ENCODE peak calls at places on chromosomes 4 and X, in eight cellular contexts. U is SW480, I is HFF-Myc, R is ureter, V is GM03348, D is fibroblast of the conjunctiva, K is GM23248, B is RCC 7860. T is an unnamed sample.

GRCh38 chr4:105092768-105093167 is 53.9 kb upstream of the TET2 start:
- DNase-seq in R (no peak), I (no peak), D (no peak), V (peak), B (no peak), U (no peak), K (peak), T (no peak)

GRCh38 chrX:11967986-11968385 is 170.3 kb upstream of the FRMPD4 start:
- DNase-seq in K (no peak), B (no peak), V (no peak), I (no peak), R (no peak), D (no peak), U (no peak), T (no peak)

GRCh38 chr4:90027565-90027964 is 99.6 kb upstream of the CCSER1 start:
- DNase-seq in D (no peak), I (no peak), U (no peak), B (no peak), R (no peak), V (no peak), K (no peak), T (no peak)

GRCh38 chr4:128516568-128516967 is 229.0 kb upstream of the PGRMC2 start:
- DNase-seq in K (peak), B (no peak), D (peak), R (no peak), I (peak), U (no peak), V (peak), T (no peak)

GRCh38 chr4:108794136-108794535 is 31.3 kb upstream of the ETNPPL start:
- DNase-seq in R (no peak), K (peak), I (no peak), D (no peak), B (no peak), V (peak), U (no peak), T (no peak)

GRCh38 chrX:136497556-136498048 is at the start of gene HTATSF1:
- DNase-seq in B (no peak), D (no peak), U (peak), R (no peak), I (no peak), V (no peak), K (no peak), T (no peak)

GRCh38 chr4:142161093-142161492 is 524.7 kb downstream of the IL15 start:
- DNase-seq in U (no peak), R (no peak), I (no peak), K (no peak), B (no peak), V (no peak), D (no peak), T (no peak)

GRCh38 chr4:682490-683172 is 6.3 kb downstream of the SLC49A3 start:
- DNase-seq in D (no peak), U (no peak), K (no peak), R (peak), B (no peak), I (no peak), V (no peak), T (no peak)

GRCh38 chr4:37936889-37937498 is 23.2 kb upstream of the PTTG2 start:
- DNase-seq in U (no peak), D (no peak), R (no peak), K (no peak), V (no peak), I (no peak), B (no peak), T (no peak)

GRCh38 chrX:44483965-44484606 is 58.6 kb downstream of the FUNDC1 start:
- DNase-seq in I (no peak), K (peak), V (no peak), B (no peak), U (no peak), D (no peak), R (no peak), T (no peak)

GRCh38 chrX:119755981-119756533 is 2.3 kb upstream of the SOWAHD start:
- DNase-seq in D (no peak), R (no peak), K (no peak), B (no peak), U (no peak), I (no peak), V (no peak), T (peak)

GRCh38 chr4:99404595-99405287 is 30.4 kb downstream of the ADH7 start:
- DNase-seq in K (peak), R (no peak), B (peak), I (peak), D (peak), V (peak), U (peak), T (peak)

GRCh38 chr4:77120888-77121508 is 36.0 kb upstream of the CCNG2 start:
- DNase-seq in I (no peak), K (peak), V (peak), D (no peak), R (no peak), B (no peak), U (no peak), T (no peak)

GRCh38 chr4:168615294-168615693 is 118.4 kb downstream of the PALLD start:
- DNase-seq in R (no peak), D (no peak), K (peak), V (peak), B (peak), U (no peak), I (no peak), T (no peak)

GRCh38 chr4:56870927-56871326 is 36.8 kb upstream of the REST start:
- DNase-seq in B (no peak), V (peak), D (peak), U (no peak), R (no peak), K (peak), I (peak), T (no peak)

GRCh38 chrX:47643926-47644325 is 6.4 kb downstream of the ELK1 start:
- DNase-seq in U (no peak), D (peak), K (peak), I (no peak), B (no peak), V (peak), R (no peak), T (no peak)

GRCh38 chrX:19904778-19905367 is 17.5 kb upstream of the SH3KBP1 start:
- DNase-seq in D (peak), R (no peak), K (peak), U (peak), V (peak), B (peak), I (no peak), T (peak)

GRCh38 chr4:52997132-52997416 is 135.0 kb downstream of the RASL11B start:
- DNase-seq in B (no peak), V (no peak), D (no peak), K (no peak), U (no peak), R (no peak), I (no peak), T (no peak)

GRCh38 chr4:182065255-182065654 is 177.9 kb upstream of the TENM3 start:
- DNase-seq in D (no peak), K (no peak), I (no peak), U (no peak), R (no peak), B (no peak), V (no peak), T (no peak)

GRCh38 chrX:108736509-108737479 is at the start of gene IRS4:
- DNase-seq in I (no peak), D (no peak), U (no peak), R (no peak), V (no peak), K (peak), B (no peak), T (no peak)